ENCODE peak calls at places on chromosome 21, in four cellular contexts. E, D, F and N are unnamed samples.

GRCh38 chr21:26461500-26461899 is 111.6 kb downstream of the CYYR1 start:
- DNase-seq in F (no peak), E (no peak), D (no peak), N (no peak)

GRCh38 chr21:32386195-32386870 is 6.5 kb downstream of the URB1 start:
- DNase-seq in D (no peak), E (no peak), F (no peak), N (no peak)

GRCh38 chr21:32727478-32727727 is 410 bp downstream of the SYNJ1 start:
- DNase-seq in E (no peak), F (no peak), D (no peak), N (no peak)

GRCh38 chr21:15406791-15407190 is 323.0 kb upstream of the USP25 start:
- DNase-seq in F (no peak), D (no peak), E (no peak), N (no peak)

GRCh38 chr21:25362375-25363267 is 244.7 kb downstream of the MRPL39 start:
- DNase-seq in F (no peak), D (no peak), E (no peak), N (no peak)

GRCh38 chr21:40054403-40054802 is 187.2 kb downstream of the PCP4 start:
- DNase-seq in F (no peak), E (no peak), D (no peak), N (no peak)

GRCh38 chr21:33109574-33110339 is 39.8 kb downstream of the OLIG1 start:
- DNase-seq in E (no peak), F (no peak), D (no peak), N (peak)

GRCh38 chr21:28805885-28806284 is 186.8 kb downstream of the LTN1 start:
- DNase-seq in F (no peak), D (no peak), E (no peak), N (no peak)

GRCh38 chr21:23921670-23922418 is 1685.4 kb downstream of the MRPL39 start:
- DNase-seq in D (peak), F (no peak), E (no peak), N (no peak)

GRCh38 chr21:45351526-45352275 is 53.3 kb upstream of the COL18A1 start:
- DNase-seq in F (no peak), E (no peak), D (no peak), N (no peak)

GRCh38 chr21:33936221-33937038 is 20.8 kb upstream of the ATP5PO start:
- DNase-seq in D (no peak), F (no peak), E (no peak), N (no peak)

GRCh38 chr21:27839512-27840115 is 872.7 kb upstream of the ADAMTS5 start:
- DNase-seq in E (no peak), D (no peak), F (no peak), N (no peak)

GRCh38 chr21:46569071-46569470 is 35.8 kb downstream of the S100B start:
- DNase-seq in D (peak), F (no peak), E (no peak), N (no peak)

GRCh38 chr21:45542667-45543370 is 579 bp upstream of the SLC19A1 start:
- DNase-seq in E (no peak), F (no peak), D (no peak), N (peak)

GRCh38 chr21:45515241-45516061 is 26.8 kb downstream of the SLC19A1 start:
- DNase-seq in E (no peak), D (no peak), F (no peak), N (no peak)

GRCh38 chr21:45875881-45876280 is 105.7 kb upstream of the COL6A1 start:
- DNase-seq in E (no peak), D (no peak), F (no peak), N (no peak)

GRCh38 chr21:26892151-26892550 is 46.9 kb upstream of the ADAMTS1 start:
- DNase-seq in F (no peak), E (no peak), D (no peak), N (no peak)

GRCh38 chr21:34074283-34075098 is 1.1 kb downstream of the MRPS6 start:
- DNase-seq in E (no peak), F (no peak), D (no peak), N (peak)

GRCh38 chr21:32329331-32329730 is 30.7 kb downstream of the MRAP start:
- DNase-seq in D (no peak), E (no peak), F (no peak), N (no peak)

GRCh38 chr21:28624626-28625025 is 368.1 kb downstream of the LTN1 start:
- DNase-seq in E (no peak), D (no peak), F (no peak), N (no peak)

GRCh38 chr21:33964706-33965325 is 49.2 kb upstream of the ATP5PO start:
- DNase-seq in E (no peak), F (no peak), D (no peak), N (no peak)

GRCh38 chr21:25931791-25932190 is 197.0 kb downstream of the GABPA start:
- DNase-seq in E (no peak), F (no peak), D (no peak), N (no peak)

GRCh38 chr21:24938592-24938991 is 668.7 kb downstream of the MRPL39 start:
- DNase-seq in F (no peak), D (no peak), E (no peak), N (no peak)

GRCh38 chr21:37374026-37374425 is 7.5 kb downstream of the DYRK1A start:
- DNase-seq in F (no peak), D (no peak), E (no peak), N (no peak)
- TF ChIP-seq USF2 in F (no peak), D (no peak), E (no peak), N (no peak)

GRCh38 chr21:38477241-38477640 is 21.0 kb downstream of the ERG start:
- DNase-seq in E (no peak), F (no peak), D (no peak), N (no peak)
- TF ChIP-seq HMGXB4 in E (no peak), F (no peak), D (no peak), N (no peak)

GRCh38 chr21:43657355-43658093 is 1.8 kb downstream of the HSF2BP start:
- DNase-seq in D (no peak), F (no peak), E (no peak), N (no peak)
- TF ChIP-seq USF2 in D (no peak), F (no peak), E (no peak), N (no peak)

DNA sequence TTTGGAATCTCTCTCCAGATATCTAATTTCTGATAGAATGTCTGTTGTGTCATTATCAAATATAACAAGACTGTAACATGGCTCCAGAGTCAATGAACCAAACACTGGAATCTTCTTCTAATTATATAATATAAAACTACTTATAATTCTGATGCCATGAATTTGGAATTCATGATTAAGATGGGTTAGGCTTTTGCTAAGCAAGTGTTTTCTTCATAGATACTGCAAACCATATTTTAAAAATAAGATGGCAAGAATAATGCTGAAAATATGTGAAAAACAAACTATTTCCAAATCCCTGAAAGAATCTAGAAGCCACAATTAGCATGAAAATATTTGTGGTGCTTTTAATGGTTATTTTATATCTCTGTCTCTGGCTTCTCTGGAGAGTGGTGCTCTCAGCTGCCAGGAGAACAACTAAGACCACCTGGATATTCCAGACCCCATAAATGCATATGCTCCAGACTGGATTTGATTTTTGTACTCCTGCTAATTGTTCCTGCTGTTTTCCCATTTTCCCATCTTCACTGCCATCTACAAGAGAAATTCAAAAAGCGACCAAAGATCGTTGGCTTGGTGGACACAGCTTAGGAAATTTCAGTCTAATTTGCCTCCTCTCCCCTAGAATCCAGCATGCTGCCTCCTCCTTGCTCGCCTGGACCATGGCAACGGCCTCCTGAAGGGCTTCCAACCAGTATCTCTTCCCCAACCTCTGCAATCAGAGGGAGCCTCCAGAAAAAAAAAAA is 418.9 kb downstream of the SETD4 start:
- DNase-seq in F (no peak), E (no peak), D (no peak), N (no peak)
- TF ChIP-seq HMGXB4 in F (no peak), E (no peak), D (no peak), N (no peak)

GRCh38 chr21:41668686-41669532 is 97.9 kb downstream of the RIPK4 start:
- DNase-seq in D (no peak), E (no peak), F (no peak), N (no peak)
- TF ChIP-seq USF2 in D (no peak), E (no peak), F (no peak), N (no peak)